ENCODE peak calls at places on chromosome 3, in nine cellular contexts. M is PC-3; U is psoas muscle; J is transverse colon; K is CD4-positive, alpha-beta memory T cell; W is SJSA1; B is stomach; Z is CD4-positive, CD25-positive, alpha-beta regulatory T cell; P is tibial nerve. D is an unnamed sample.

GRCh38 chr3:46076606-46077005 is 49.3 kb upstream of the XCR1 start:
- DNase-seq in W (no peak), Z (peak; percentile 42), P (no peak), K (no peak), U (no peak), B (no peak), J (no peak), M (peak; percentile 65), D (no peak)

GRCh38 chr3:126858401-126858800 is 124.5 kb upstream of the PLXNA1 start:
- DNase-seq in U (no peak), K (no peak), J (no peak), M (no peak), W (no peak), P (no peak), B (no peak), Z (no peak), D (no peak)

GRCh38 chr3:38632989-38633388 is 16.5 kb downstream of the SCN5A start:
- DNase-seq in W (no peak), B (no peak), K (no peak), M (no peak), Z (no peak), U (no peak), P (no peak), J (no peak), D (no peak)

GRCh38 chr3:116741462-116741861 is 31.9 kb downstream of the TUSC7 start:
- DNase-seq in K (no peak), U (no peak), J (no peak), W (no peak), P (no peak), B (no peak), M (no peak), Z (no peak), D (no peak)

GRCh38 chr3:6680119-6680806 is 180.7 kb upstream of the GRM7 start:
- DNase-seq in B (no peak), P (no peak), J (no peak), Z (no peak), W (no peak), U (no peak), M (no peak), K (no peak), D (peak; percentile 64)

GRCh38 chr3:160810360-160810759 is 54.3 kb downstream of the PPM1L start:
- DNase-seq in B (no peak), U (peak; percentile 69), J (no peak), P (no peak), W (no peak), M (no peak), K (no peak), Z (no peak), D (no peak)

GRCh38 chr3:29447946-29448632 is 167.2 kb downstream of the RBMS3 start:
- DNase-seq in K (no peak), W (no peak), P (no peak), Z (no peak), M (no peak), U (no peak), J (no peak), B (no peak), D (no peak)

GRCh38 chr3:14415501-14415900 is 13.1 kb downstream of the SLC6A6 start:
- DNase-seq in B (no peak), P (no peak), K (no peak), U (no peak), Z (no peak), M (peak; percentile 72), W (peak; percentile 58), J (no peak), D (no peak)

DNA sequence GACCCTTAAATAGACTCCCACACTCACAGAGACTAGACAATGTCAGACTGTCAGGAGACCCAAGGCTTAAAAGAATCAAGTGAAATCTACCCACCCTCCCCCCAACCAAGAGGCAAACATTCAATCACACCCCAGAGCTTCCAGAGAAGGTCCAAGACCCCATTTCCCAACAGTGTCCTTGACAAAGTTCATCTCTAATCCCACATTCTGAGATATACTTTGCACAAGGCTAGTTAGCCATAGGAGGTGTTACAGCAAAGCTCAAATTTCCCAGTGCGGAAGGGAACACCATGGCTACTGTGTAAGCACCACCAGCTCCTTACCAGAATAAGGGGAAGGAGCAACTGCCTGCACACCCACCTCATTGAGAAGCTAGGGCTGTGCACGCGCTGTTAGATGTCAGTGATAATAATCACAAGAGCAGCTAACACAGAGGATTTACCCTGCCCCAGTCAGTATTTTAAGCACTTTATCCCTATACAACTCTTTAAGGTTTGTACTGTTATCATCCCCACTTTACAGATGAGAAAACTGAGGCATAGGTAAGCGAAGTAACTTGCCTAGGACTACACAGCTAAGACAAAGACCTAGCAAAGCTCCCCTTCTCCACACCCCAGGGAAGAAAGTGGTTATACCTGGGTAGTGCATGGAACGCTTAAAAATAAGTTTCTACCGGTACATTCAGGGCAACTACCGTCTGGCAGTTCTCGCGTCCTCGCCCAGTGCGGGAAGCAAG is 17.3 kb downstream of the SPATA12 start:
- DNase-seq in K (no peak), U (no peak), J (no peak), Z (no peak), B (no peak), M (no peak), P (no peak), W (no peak), D (no peak)
- H3K27me3 ChIP-seq in K (peaks cover 24% of the 10 kb centered on the region), U (no peaks in the 10 kb centered on the region), J (no peaks in the 10 kb centered on the region), Z (peaks cover 35% of the 10 kb centered on the region), B (no peaks in the 10 kb centered on the region), M (no peaks in the 10 kb centered on the region), P (no peaks in the 10 kb centered on the region), W (peaks cover 9% of the 10 kb centered on the region), D (peaks cover 2% of the 10 kb centered on the region)

GRCh38 chr3:98325055-98325454 is 28.6 kb upstream of the OR5K4 start:
- DNase-seq in B (peak; percentile 65), U (peak; percentile 20), Z (no peak), M (peak; percentile 17), P (no peak), W (no peak), K (no peak), J (no peak), D (no peak)

GRCh38 chr3:98323425-98323824 is 30.2 kb upstream of the OR5K4 start:
- DNase-seq in Z (no peak), M (no peak), U (no peak), P (no peak), B (no peak), W (no peak), K (no peak), J (no peak), D (no peak)

GRCh38 chr3:98326945-98327344 is 26.7 kb upstream of the OR5K4 start:
- DNase-seq in B (no peak), U (no peak), K (no peak), W (no peak), Z (peak; percentile 32), M (no peak), J (no peak), P (no peak), D (peak; percentile 48)

GRCh38 chr3:98326494-98326893 is 27.2 kb upstream of the OR5K4 start:
- DNase-seq in P (no peak), M (no peak), Z (no peak), U (no peak), K (no peak), J (no peak), B (no peak), W (no peak), D (no peak)

DNA sequence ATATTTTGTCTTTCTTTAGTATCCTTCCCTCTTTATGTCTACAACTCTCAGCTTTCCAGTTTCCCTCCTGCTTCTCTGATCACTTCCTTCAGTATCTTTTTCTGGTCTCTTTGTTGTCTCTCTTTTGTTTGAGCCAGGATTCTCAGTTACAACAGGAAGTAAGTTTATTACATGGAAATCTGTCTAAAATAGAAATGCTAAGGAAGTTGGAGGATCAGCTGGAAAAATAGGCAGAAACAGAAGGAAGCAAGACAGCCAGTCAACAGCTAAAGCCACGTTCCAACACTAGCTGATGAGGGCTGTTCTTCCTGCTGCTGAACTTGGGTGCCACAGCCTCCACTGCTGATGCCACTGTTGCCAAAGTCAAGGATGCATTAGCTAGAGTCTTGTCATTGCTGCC is 27.6 kb upstream of the OR5K4 start:
- DNase-seq in W (no peak), U (no peak), J (no peak), P (no peak), M (no peak), B (no peak), K (no peak), Z (no peak), D (no peak)
- H3K4me3 ChIP-seq in W (no peak overlapping the region), U (no peak overlapping the region), J (no peak overlapping the region), P (no peak overlapping the region), M (no peak overlapping the region), B (no peak overlapping the region), K (no peak overlapping the region), Z (no peak overlapping the region), D (no peak overlapping the region)

DNA sequence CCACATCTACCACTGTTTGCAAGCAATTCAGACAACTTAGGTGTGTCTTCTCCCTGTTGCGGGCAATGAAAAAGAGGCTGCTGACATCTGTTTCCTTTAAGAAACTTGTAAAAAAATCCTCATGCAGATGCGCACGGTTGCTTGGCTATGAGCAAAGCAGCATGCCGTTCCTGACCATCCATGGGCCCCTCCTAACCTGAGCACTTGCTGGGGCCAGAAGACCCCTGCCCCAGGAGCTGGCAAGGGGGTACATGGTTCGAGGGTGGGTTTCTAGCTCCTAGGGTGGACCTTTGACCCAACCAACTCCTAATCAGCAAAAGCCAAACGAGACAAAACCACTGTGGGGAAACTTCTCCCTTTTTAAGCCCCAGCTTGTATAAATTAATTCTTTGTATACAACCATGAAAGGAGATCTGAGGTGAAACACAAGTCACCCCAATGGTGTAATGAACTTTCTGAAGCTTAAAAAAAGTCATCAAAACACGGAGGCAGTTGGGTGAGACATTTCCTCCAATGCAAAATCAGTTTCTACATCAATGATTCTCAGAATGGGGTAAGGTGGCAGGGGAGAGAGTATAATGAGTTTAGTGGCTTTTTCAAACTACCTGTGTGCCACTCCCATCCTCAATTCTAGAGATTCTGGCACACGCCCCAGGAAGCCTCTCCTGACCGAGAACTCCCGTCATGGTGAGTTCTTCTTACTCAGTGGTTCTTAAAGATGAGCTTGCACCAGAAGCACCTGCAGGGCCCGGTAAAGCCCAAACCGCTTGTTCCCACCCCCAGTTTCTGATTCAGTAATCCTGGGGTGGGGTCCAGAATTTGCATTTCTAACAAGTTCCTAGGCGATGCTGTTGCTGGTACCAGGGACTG is 44.1 kb downstream of the CPN2 start:
- DNase-seq in Z (peak; percentile 96), M (no peak), K (peak; percentile 45), B (no peak), U (no peak), J (peak; percentile 34), P (no peak), W (no peak), D (peak; percentile 84)
- H3K27me3 ChIP-seq in Z (no peaks in the 10 kb centered on the region), M (no peaks in the 10 kb centered on the region), K (no peaks in the 10 kb centered on the region), B (no peaks in the 10 kb centered on the region), U (no peaks in the 10 kb centered on the region), J (peaks cover 9% of the 10 kb centered on the region), P (no peaks in the 10 kb centered on the region), W (no peaks in the 10 kb centered on the region), D (no peaks in the 10 kb centered on the region)

GRCh38 chr3:177197041-177197933 is at the start of gene TBL1XR1:
- DNase-seq in B (peak; percentile 95), Z (peak; percentile 96), P (peak; percentile 84), M (peak; percentile 91), W (peak; percentile 89), J (peak; percentile 95), U (peak; percentile 96), K (peak; percentile 92), D (peak; percentile 91)

GRCh38 chr3:177196473-177197040 is 725 bp downstream of the TBL1XR1 start:
- DNase-seq in J (peak; percentile 44), B (peak; percentile 35), P (peak; percentile 17), K (peak; percentile 57), U (no peak), W (no peak), M (peak; percentile 20), Z (peak; percentile 76), D (peak; percentile 72)

GRCh38 chr3:177197934-177198484 is 727 bp upstream of the TBL1XR1 start:
- DNase-seq in K (peak; percentile 37), M (no peak), B (no peak), W (no peak), P (no peak), Z (peak; percentile 73), J (no peak), U (no peak), D (no peak)

GRCh38 chr3:177201707-177202397 is 4.6 kb upstream of the TBL1XR1 start:
- DNase-seq in U (no peak), B (no peak), M (peak; percentile 66), J (peak; percentile 42), Z (peak; percentile 93), P (no peak), W (no peak), K (peak; percentile 80), D (peak; percentile 57)

DNA sequence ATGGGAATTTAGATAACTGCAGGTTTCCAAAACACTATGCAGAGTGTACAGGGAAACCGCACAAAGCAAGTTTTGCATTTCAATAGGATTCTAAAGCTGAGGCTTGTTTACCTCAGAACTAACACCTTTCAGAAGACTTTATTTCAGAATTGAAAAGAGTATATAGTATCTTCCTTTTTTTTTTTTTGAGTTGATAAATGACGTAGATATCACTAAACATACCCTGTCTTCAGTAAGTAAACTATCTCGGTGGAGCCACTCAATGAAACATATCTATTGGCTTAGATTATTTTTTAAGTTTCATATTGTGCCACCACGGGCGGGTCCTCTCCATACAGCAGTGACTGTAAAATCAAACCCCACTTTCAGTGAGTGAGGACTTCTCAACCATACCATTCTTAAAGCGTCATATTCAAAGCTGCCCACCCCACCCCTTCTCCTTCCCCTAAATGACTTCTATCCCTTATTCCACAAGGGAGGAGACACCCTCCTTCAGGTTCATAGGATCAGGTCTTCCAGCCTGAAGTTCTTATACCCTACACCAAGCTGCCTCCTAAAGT is 2.0 kb upstream of the TBL1XR1 start:
- DNase-seq in U (no peak), Z (peak; percentile 59), W (no peak), B (no peak), K (peak; percentile 57), J (no peak), P (no peak), M (no peak), D (no peak)
- H3K4me3 ChIP-seq in U (no peak overlapping the region), Z (peak overlapping the region; percentile 91), W (no peak overlapping the region), B (no peak overlapping the region), K (peak overlapping the region; percentile 3), J (no peak overlapping the region), P (no peak overlapping the region), M (no peak overlapping the region), D (no peak overlapping the region)

D was measured in GM06990.